ENCODE peak calls at places on chromosomes 5 and 9, in five cellular contexts. One of them, this sample, is unnamed.

GRCh38 chr9:115636596-115636995 is 517.0 kb upstream of the PAPPA start:
- DNase-seq in neuronal stem cell: no peak
- DNase-seq in mesendoderm: no peak
- DNase-seq in IMR-90: no peak
- DNase-seq in H9: no peak
- DNase-seq in this sample: no peak

GRCh38 chr9:121009657-121010056 is 40.4 kb downstream of the C5 start:
- DNase-seq in neuronal stem cell: no peak
- DNase-seq in mesendoderm: no peak
- DNase-seq in IMR-90: no peak
- DNase-seq in H9: no peak
- DNase-seq in this sample: no peak

GRCh38 chr9:69192214-69192613 is 18.1 kb downstream of the TJP2 start:
- DNase-seq in neuronal stem cell: no peak
- DNase-seq in mesendoderm: no peak
- DNase-seq in IMR-90: no peak
- DNase-seq in H9: no peak
- DNase-seq in this sample: no peak

GRCh38 chr9:105281272-105281671 is 36.8 kb downstream of the SLC44A1 start:
- DNase-seq in neuronal stem cell: no peak
- DNase-seq in mesendoderm: no peak
- DNase-seq in IMR-90: no peak
- DNase-seq in H9: no peak
- DNase-seq in this sample: no peak

GRCh38 chr5:54616031-54616430 is 98.5 kb downstream of the SNX18 start:
- DNase-seq in neuronal stem cell: no peak
- DNase-seq in mesendoderm: no peak
- DNase-seq in IMR-90: peak; percentile 89
- DNase-seq in H9: no peak
- DNase-seq in this sample: peak; percentile 84

GRCh38 chr5:37071901-37072581 is 177.1 kb downstream of the CPLANE1 start:
- DNase-seq in neuronal stem cell: no peak
- DNase-seq in mesendoderm: no peak
- DNase-seq in IMR-90: peak; percentile 91
- DNase-seq in H9: no peak
- DNase-seq in this sample: no peak

GRCh38 chr9:9912459-9912858 is 700.3 kb downstream of the PTPRD start:
- DNase-seq in neuronal stem cell: no peak
- DNase-seq in mesendoderm: no peak
- DNase-seq in IMR-90: no peak
- DNase-seq in H9: no peak
- DNase-seq in this sample: no peak

GRCh38 chr5:127997131-127997775 is 86.3 kb upstream of the SLC12A2 start:
- DNase-seq in neuronal stem cell: no peak
- DNase-seq in mesendoderm: peak; percentile 12
- DNase-seq in IMR-90: no peak
- DNase-seq in H9: no peak
- DNase-seq in this sample: no peak

GRCh38 chr9:112361602-112362001 is 18.3 kb upstream of the HSDL2 start:
- DNase-seq in neuronal stem cell: no peak
- DNase-seq in mesendoderm: peak; percentile 40
- DNase-seq in IMR-90: peak; percentile 59
- DNase-seq in H9: no peak
- DNase-seq in this sample: no peak

GRCh38 chr5:135038202-135038828 is 4.3 kb upstream of the PITX1 start:
- DNase-seq in neuronal stem cell: no peak
- DNase-seq in mesendoderm: no peak
- DNase-seq in IMR-90: no peak
- DNase-seq in H9: no peak
- DNase-seq in this sample: no peak

GRCh38 chr5:36734422-36734821 is 128.0 kb downstream of the SLC1A3 start:
- DNase-seq in neuronal stem cell: no peak
- DNase-seq in mesendoderm: peak; percentile 41
- DNase-seq in IMR-90: peak; percentile 36
- DNase-seq in H9: no peak
- DNase-seq in this sample: no peak

GRCh38 chr9:137460363-137461315 is 1.5 kb upstream of the NSMF start:
- DNase-seq in neuronal stem cell: no peak
- DNase-seq in mesendoderm: no peak
- DNase-seq in IMR-90: no peak
- DNase-seq in H9: peak; percentile 28
- DNase-seq in this sample: no peak

GRCh38 chr9:114289571-114290481 is 33.1 kb upstream of the ORM1 start:
- DNase-seq in neuronal stem cell: no peak
- DNase-seq in mesendoderm: no peak
- DNase-seq in IMR-90: no peak
- DNase-seq in H9: peak; percentile 21
- DNase-seq in this sample: no peak

GRCh38 chr5:176155882-176156497 is 82.2 kb upstream of the SIMC1 start:
- DNase-seq in neuronal stem cell: no peak
- DNase-seq in mesendoderm: no peak
- DNase-seq in IMR-90: no peak
- DNase-seq in H9: no peak
- DNase-seq in this sample: no peak

GRCh38 chr9:91181541-91181940 is 180.2 kb downstream of the AUH start:
- DNase-seq in neuronal stem cell: no peak
- DNase-seq in mesendoderm: no peak
- DNase-seq in IMR-90: no peak
- DNase-seq in H9: no peak
- DNase-seq in this sample: no peak

GRCh38 chr9:5186416-5187169 is 1.2 kb upstream of the INSL6 start:
- DNase-seq in neuronal stem cell: peak; percentile 21
- DNase-seq in mesendoderm: peak; percentile 79
- DNase-seq in IMR-90: peak; percentile 73
- DNase-seq in H9: peak; percentile 69
- DNase-seq in this sample: peak; percentile 65

GRCh38 chr5:154654484-154655375 is 100.4 kb upstream of the LARP1 start:
- DNase-seq in neuronal stem cell: no peak
- DNase-seq in mesendoderm: no peak
- DNase-seq in IMR-90: no peak
- DNase-seq in H9: no peak
- DNase-seq in this sample: no peak

GRCh38 chr5:143923634-143924265 is 111.8 kb downstream of the HMHB1 start:
- DNase-seq in neuronal stem cell: no peak
- DNase-seq in mesendoderm: peak; percentile 26
- DNase-seq in IMR-90: peak; percentile 66
- DNase-seq in H9: no peak
- DNase-seq in this sample: no peak

GRCh38 chr5:88837222-88837621 is 45.8 kb downstream of the MEF2C start:
- DNase-seq in neuronal stem cell: no peak
- DNase-seq in mesendoderm: no peak
- DNase-seq in IMR-90: no peak
- DNase-seq in H9: no peak
- DNase-seq in this sample: no peak

GRCh38 chr9:127927457-127928231 is 2.9 kb downstream of the PIP5KL1 start:
- DNase-seq in neuronal stem cell: no peak
- DNase-seq in mesendoderm: peak; percentile 91
- DNase-seq in IMR-90: no peak
- DNase-seq in H9: peak; percentile 97
- DNase-seq in this sample: peak; percentile 66

GRCh38 chr5:95973793-95974325 is 12.2 kb upstream of the ELL2 start:
- DNase-seq in neuronal stem cell: no peak
- DNase-seq in mesendoderm: peak; percentile 60
- DNase-seq in IMR-90: peak; percentile 92
- DNase-seq in H9: no peak
- DNase-seq in this sample: no peak

GRCh38 chr9:95316794-95317118 is 753 bp downstream of the FANCC start:
- DNase-seq in neuronal stem cell: peak; percentile 83
- DNase-seq in mesendoderm: peak; percentile 95
- DNase-seq in IMR-90: peak; percentile 50
- DNase-seq in H9: peak; percentile 94
- DNase-seq in this sample: no peak

GRCh38 chr9:14213504-14213903 is 100.4 kb downstream of the NFIB start:
- DNase-seq in neuronal stem cell: no peak
- DNase-seq in mesendoderm: no peak
- DNase-seq in IMR-90: no peak
- DNase-seq in H9: no peak
- DNase-seq in this sample: no peak

GRCh38 chr9:94623253-94623652 is 16.1 kb downstream of the FBP1 start:
- DNase-seq in neuronal stem cell: peak; percentile 39
- DNase-seq in mesendoderm: peak; percentile 88
- DNase-seq in IMR-90: no peak
- DNase-seq in H9: peak; percentile 82
- DNase-seq in this sample: peak; percentile 39

GRCh38 chr9:34271618-34272017 is 57.5 kb downstream of the KIF24 start:
- DNase-seq in neuronal stem cell: no peak
- DNase-seq in mesendoderm: no peak
- DNase-seq in IMR-90: no peak
- DNase-seq in H9: no peak
- DNase-seq in this sample: no peak

GRCh38 chr5:158753354-158753753 is 346.4 kb downstream of the EBF1 start:
- DNase-seq in neuronal stem cell: no peak
- DNase-seq in mesendoderm: no peak
- DNase-seq in IMR-90: no peak
- DNase-seq in H9: no peak
- DNase-seq in this sample: no peak

GRCh38 chr5:91177085-91177484 is 206.0 kb downstream of the ARRDC3 start:
- DNase-seq in neuronal stem cell: no peak
- DNase-seq in mesendoderm: no peak
- DNase-seq in IMR-90: no peak
- DNase-seq in H9: no peak
- DNase-seq in this sample: no peak

GRCh38 chr9:88530051-88530450 is 4.9 kb upstream of the NXNL2 start:
- DNase-seq in neuronal stem cell: no peak
- DNase-seq in mesendoderm: no peak
- DNase-seq in IMR-90: peak; percentile 78
- DNase-seq in H9: no peak
- DNase-seq in this sample: peak; percentile 30

DNA sequence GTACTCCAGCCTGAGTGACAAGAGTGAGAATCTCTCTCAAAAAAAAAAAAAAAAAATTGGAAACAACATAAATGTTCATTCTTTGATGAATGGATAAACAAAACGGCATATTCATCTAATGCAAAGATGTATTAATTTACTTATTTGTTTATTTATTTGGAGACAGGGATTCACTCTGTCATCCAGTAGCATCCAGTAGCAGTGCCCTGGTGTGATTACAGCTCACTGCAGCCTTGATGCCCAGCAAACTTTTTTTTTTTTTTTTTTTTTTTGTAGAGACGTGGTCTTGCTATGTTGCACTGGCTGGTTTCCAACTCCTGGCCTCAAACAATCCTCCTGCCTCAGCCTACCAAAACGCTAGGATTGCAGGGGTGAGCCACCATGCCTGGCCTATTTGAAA is 24.4 kb downstream of the OR2V2 start:
- DNase-seq in neuronal stem cell: no peak
- DNase-seq in mesendoderm: no peak
- DNase-seq in IMR-90: no peak
- DNase-seq in H9: no peak
- DNase-seq in this sample: no peak
- H2AK5ac ChIP-seq in neuronal stem cell: no peak overlapping the region
- H2AK5ac ChIP-seq in mesendoderm: no peak overlapping the region
- H2AK5ac ChIP-seq in IMR-90: no peak overlapping the region
- H2AK5ac ChIP-seq in H9: no peak overlapping the region
- H2AK5ac ChIP-seq in this sample: no peak overlapping the region

GRCh38 chr9:89849096-89849495 is 244.3 kb downstream of the GADD45G start:
- DNase-seq in neuronal stem cell: no peak
- DNase-seq in mesendoderm: no peak
- DNase-seq in IMR-90: no peak
- DNase-seq in H9: no peak
- DNase-seq in this sample: no peak
- H2AK5ac ChIP-seq in neuronal stem cell: no peak overlapping the region
- H2AK5ac ChIP-seq in mesendoderm: no peak overlapping the region
- H2AK5ac ChIP-seq in IMR-90: no peak overlapping the region
- H2AK5ac ChIP-seq in H9: no peak overlapping the region
- H2AK5ac ChIP-seq in this sample: no peak overlapping the region

GRCh38 chr5:56279979-56280378 is 46.8 kb upstream of the ANKRD55 start:
- DNase-seq in neuronal stem cell: no peak
- DNase-seq in mesendoderm: peak; percentile 81
- DNase-seq in IMR-90: peak; percentile 82
- DNase-seq in H9: peak; percentile 27
- DNase-seq in this sample: no peak
- H2AK5ac ChIP-seq in neuronal stem cell: no peak overlapping the region
- H2AK5ac ChIP-seq in mesendoderm: no peak overlapping the region
- H2AK5ac ChIP-seq in IMR-90: peak overlapping the region; percentile 99
- H2AK5ac ChIP-seq in H9: no peak overlapping the region
- H2AK5ac ChIP-seq in this sample: peak overlapping the region; percentile 60

GRCh38 chr9:33127881-33128280 is 39.3 kb downstream of the B4GALT1 start:
- DNase-seq in neuronal stem cell: no peak
- DNase-seq in mesendoderm: no peak
- DNase-seq in IMR-90: no peak
- DNase-seq in H9: no peak
- DNase-seq in this sample: no peak

GRCh38 chr9:33124046-33124445 is 43.1 kb downstream of the B4GALT1 start:
- DNase-seq in neuronal stem cell: no peak
- DNase-seq in mesendoderm: no peak
- DNase-seq in IMR-90: no peak
- DNase-seq in H9: no peak
- DNase-seq in this sample: no peak

GRCh38 chr9:33124716-33125378 is 42.3 kb downstream of the B4GALT1 start:
- DNase-seq in neuronal stem cell: no peak
- DNase-seq in mesendoderm: no peak
- DNase-seq in IMR-90: no peak
- DNase-seq in H9: no peak
- DNase-seq in this sample: no peak

GRCh38 chr9:33125441-33125840 is 41.7 kb downstream of the B4GALT1 start:
- DNase-seq in neuronal stem cell: no peak
- DNase-seq in mesendoderm: no peak
- DNase-seq in IMR-90: no peak
- DNase-seq in H9: no peak
- DNase-seq in this sample: no peak

GRCh38 chr9:33125871-33126822 is 41.0 kb downstream of the B4GALT1 start:
- DNase-seq in neuronal stem cell: no peak
- DNase-seq in mesendoderm: no peak
- DNase-seq in IMR-90: peak; percentile 65
- DNase-seq in H9: no peak
- DNase-seq in this sample: no peak
- H2AK5ac ChIP-seq in neuronal stem cell: no peak overlapping the region
- H2AK5ac ChIP-seq in mesendoderm: no peak overlapping the region
- H2AK5ac ChIP-seq in IMR-90: no peak overlapping the region
- H2AK5ac ChIP-seq in H9: no peak overlapping the region
- H2AK5ac ChIP-seq in this sample: no peak overlapping the region

GRCh38 chr5:107567901-107568671 is 102.7 kb downstream of the EFNA5 start:
- DNase-seq in neuronal stem cell: no peak
- DNase-seq in mesendoderm: peak; percentile 49
- DNase-seq in IMR-90: no peak
- DNase-seq in H9: no peak
- DNase-seq in this sample: no peak

GRCh38 chr5:107566537-107566875 is 104.2 kb downstream of the EFNA5 start:
- DNase-seq in neuronal stem cell: no peak
- DNase-seq in mesendoderm: no peak
- DNase-seq in IMR-90: no peak
- DNase-seq in H9: no peak
- DNase-seq in this sample: no peak

GRCh38 chr5:107563957-107564544 is 106.7 kb downstream of the EFNA5 start:
- DNase-seq in neuronal stem cell: no peak
- DNase-seq in mesendoderm: peak; percentile 57
- DNase-seq in IMR-90: no peak
- DNase-seq in H9: no peak
- DNase-seq in this sample: no peak

GRCh38 chr5:107564896-107565295 is 105.8 kb downstream of the EFNA5 start:
- DNase-seq in neuronal stem cell: no peak
- DNase-seq in mesendoderm: no peak
- DNase-seq in IMR-90: no peak
- DNase-seq in H9: no peak
- DNase-seq in this sample: no peak

GRCh38 chr5:107565791-107566536 is 104.8 kb downstream of the EFNA5 start:
- DNase-seq in neuronal stem cell: peak; percentile 31
- DNase-seq in mesendoderm: no peak
- DNase-seq in IMR-90: no peak
- DNase-seq in H9: no peak
- DNase-seq in this sample: no peak
- H2AK5ac ChIP-seq in neuronal stem cell: no peak overlapping the region
- H2AK5ac ChIP-seq in mesendoderm: no peak overlapping the region
- H2AK5ac ChIP-seq in IMR-90: no peak overlapping the region
- H2AK5ac ChIP-seq in H9: no peak overlapping the region
- H2AK5ac ChIP-seq in this sample: no peak overlapping the region